ENCODE peak calls at places on chromosomes 3 and 15, in seven cellular contexts. T is SJSA1; Z is heart right ventricle; I is neural progenitor cell; U is CD4-positive, alpha-beta T cell; V is PC-3; D is CD8-positive, alpha-beta memory T cell. N is an unnamed sample.

GRCh38 chr15:25514522-25514921 is 75.7 kb upstream of the UBE3A start:
- DNase-seq in T (no peak), Z (no peak), I (no peak), U (no peak), V (no peak), D (no peak), N (no peak)

GRCh38 chr3:125229168-125229567 is 16.6 kb upstream of the SLC12A8 start:
- DNase-seq in T (no peak), Z (no peak), I (no peak), U (no peak), V (no peak), D (no peak), N (no peak)

GRCh38 chr3:176650478-176650877 is 546.8 kb downstream of the TBL1XR1 start:
- DNase-seq in T (no peak), Z (no peak), I (no peak), U (no peak), V (peak; percentile 23), D (no peak), N (no peak)

GRCh38 chr3:170440346-170440745 is 21.7 kb downstream of the CLDN11 start:
- DNase-seq in T (no peak), Z (no peak), I (no peak), U (no peak), V (peak; percentile 46), D (no peak), N (no peak)

GRCh38 chr3:150721285-150722130 is 17.8 kb upstream of the ERICH6 start:
- DNase-seq in T (peak; percentile 58), Z (no peak), I (peak; percentile 77), U (no peak), V (peak; percentile 86), D (no peak), N (peak; percentile 75)

GRCh38 chr3:192916455-192917257 is 1.0 kb downstream of the MB21D2 start:
- DNase-seq in T (peak; percentile 70), Z (peak; percentile 80), I (peak; percentile 74), U (no peak), V (peak; percentile 72), D (no peak), N (no peak)

GRCh38 chr3:142577701-142578308 is 728 bp downstream of the ATR start:
- DNase-seq in T (peak; percentile 43), Z (no peak), I (no peak), U (no peak), V (no peak), D (no peak), N (no peak)

GRCh38 chr3:71062920-71063767 is 520.4 kb downstream of the FOXP1 start:
- DNase-seq in T (peak; percentile 44), Z (no peak), I (no peak), U (no peak), V (peak; percentile 56), D (no peak), N (peak; percentile 39)

GRCh38 chr3:174204765-174205164 is 654.4 kb upstream of the NAALADL2 start:
- DNase-seq in T (no peak), Z (no peak), I (no peak), U (no peak), V (no peak), D (no peak), N (no peak)

GRCh38 chr15:69943637-69944036 is 154.1 kb downstream of the TLE3 start:
- DNase-seq in T (no peak), Z (no peak), I (no peak), U (no peak), V (no peak), D (no peak), N (no peak)
- H3K27ac ChIP-seq in T (no peak overlapping the region), Z (no peak overlapping the region), I (no peak overlapping the region), U (no peak overlapping the region), V (no peak overlapping the region), D (no peak overlapping the region), N (no peak overlapping the region)

GRCh38 chr15:99451484-99451883 is 114.3 kb upstream of the MEF2A start:
- DNase-seq in T (no peak), Z (no peak), I (no peak), U (no peak), V (no peak), D (no peak), N (no peak)
- H3K27ac ChIP-seq in T (no peak overlapping the region), Z (peak overlapping the region; percentile 95), I (no peak overlapping the region), U (no peak overlapping the region), V (no peak overlapping the region), D (no peak overlapping the region), N (no peak overlapping the region)

DNA sequence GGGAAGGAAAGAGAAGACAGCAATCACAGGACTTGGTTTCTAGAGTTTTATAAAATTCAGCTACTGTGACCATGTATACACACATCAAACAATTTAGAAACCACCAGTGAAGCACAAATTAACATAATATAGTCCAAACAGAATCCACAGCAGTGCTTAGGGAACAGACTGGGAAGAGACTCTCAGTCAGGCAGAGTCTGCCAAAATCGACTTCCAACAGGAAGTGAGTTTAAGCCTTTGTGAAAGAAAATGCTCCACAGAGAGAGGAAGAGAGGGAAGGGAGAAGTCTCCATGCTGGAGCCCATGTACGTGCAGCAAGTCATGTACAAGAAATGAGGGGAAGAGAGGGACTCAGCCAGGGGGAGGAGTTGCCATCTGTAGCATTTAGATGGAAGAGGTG is 172.6 kb downstream of the IL5RA start:
- DNase-seq in T (no peak), Z (no peak), I (no peak), U (no peak), V (no peak), D (no peak), N (no peak)
- H3K27ac ChIP-seq in T (no peak overlapping the region), Z (no peak overlapping the region), I (no peak overlapping the region), U (no peak overlapping the region), V (no peak overlapping the region), D (no peak overlapping the region), N (no peak overlapping the region)

GRCh38 chr3:49316696-49317457 is 23.0 kb downstream of the USP4 start:
- DNase-seq in T (no peak), Z (peak; percentile 20), I (no peak), U (no peak), V (no peak), D (no peak), N (no peak)

GRCh38 chr3:49311283-49311682 is 28.6 kb downstream of the USP4 start:
- DNase-seq in T (no peak), Z (no peak), I (no peak), U (no peak), V (no peak), D (no peak), N (no peak)

GRCh38 chr3:49313902-49314676 is 25.8 kb downstream of the USP4 start:
- DNase-seq in T (no peak), Z (no peak), I (no peak), U (no peak), V (no peak), D (no peak), N (no peak)
- H3K27ac ChIP-seq in T (no peak overlapping the region), Z (peak overlapping the region; percentile 17), I (no peak overlapping the region), U (no peak overlapping the region), V (no peak overlapping the region), D (no peak overlapping the region), N (no peak overlapping the region)

GRCh38 chr3:49785565-49786356 is 581 bp downstream of the IP6K1 start:
- DNase-seq in T (peak; percentile 3), Z (no peak), I (no peak), U (peak; percentile 15), V (peak; percentile 25), D (no peak), N (no peak)
- H3K27ac ChIP-seq in T (peak overlapping the region; percentile 57), Z (peak overlapping the region; percentile 93), I (peak overlapping the region; percentile 36), U (peak overlapping the region; percentile 94), V (peak overlapping the region; percentile 45), D (peak overlapping the region; percentile 95), N (peak overlapping the region; percentile 89)

GRCh38 chr3:3053974-3054373 is 56.2 kb downstream of the IL5RA start:
- DNase-seq in T (no peak), Z (no peak), I (no peak), U (no peak), V (no peak), D (no peak), N (no peak)
- H3K27ac ChIP-seq in T (no peak overlapping the region), Z (no peak overlapping the region), I (no peak overlapping the region), U (no peak overlapping the region), V (no peak overlapping the region), D (no peak overlapping the region), N (no peak overlapping the region)

DNA sequence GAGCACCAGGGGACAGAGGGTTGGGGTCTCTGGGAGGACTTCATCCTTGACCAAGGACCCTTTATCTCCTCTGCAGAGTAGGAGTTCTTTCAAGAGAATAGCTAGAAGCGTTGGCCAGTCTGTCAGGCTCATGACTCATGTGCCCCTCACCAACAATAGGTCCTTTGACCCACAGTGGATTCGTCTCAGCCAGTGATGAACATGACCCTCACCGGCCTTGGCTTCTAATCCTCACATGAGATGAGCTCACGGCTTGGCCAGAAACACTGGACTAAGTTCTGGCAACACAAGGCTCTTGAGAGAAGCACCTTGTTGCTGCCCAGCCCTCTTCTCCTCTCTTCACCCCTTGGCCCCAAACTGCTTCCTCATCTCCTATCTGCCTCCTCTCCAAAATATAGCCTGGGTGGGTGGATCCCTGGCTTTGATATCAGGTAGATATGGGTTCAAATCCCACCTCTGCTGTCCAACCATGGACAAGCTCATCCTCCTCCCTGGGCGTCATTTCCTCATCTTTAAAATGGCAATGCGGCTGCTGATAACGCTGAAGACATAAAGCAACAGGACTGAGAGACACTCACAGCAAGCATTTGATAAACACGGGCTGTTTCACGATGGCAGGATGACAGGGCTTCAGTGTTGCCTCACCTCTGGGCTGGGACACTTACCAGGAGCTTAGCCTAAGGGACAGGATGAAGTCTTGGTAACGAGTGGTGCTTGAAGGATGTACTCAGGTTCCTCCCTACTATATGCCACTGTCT is 446.7 kb upstream of the PROK2 start:
- DNase-seq in T (no peak), Z (no peak), I (no peak), U (no peak), V (no peak), D (no peak), N (no peak)
- H3K27ac ChIP-seq in T (no peak overlapping the region), Z (no peak overlapping the region), I (no peak overlapping the region), U (no peak overlapping the region), V (no peak overlapping the region), D (no peak overlapping the region), N (no peak overlapping the region)